ENCODE peak calls at places on chromosomes 13 and 19, in six cellular contexts. U is heart left ventricle, R is adrenal gland, Q is right lobe of liver, E is GM13977, G is omental fat pad. D is an unnamed sample.

GRCh38 chr13:77516342-77516789 is 19.1 kb upstream of the SCEL start:
- DNase-seq in U (no peak), G (no peak), E (no peak), Q (no peak), R (no peak), D (no peak)

GRCh38 chr13:108496364-108497215 is 132.8 kb upstream of the MYO16 start:
- DNase-seq in Q (no peak), G (no peak), U (no peak), E (no peak), R (no peak), D (no peak)

GRCh38 chr13:19606152-19606551 is 27.3 kb upstream of the MPHOSPH8 start:
- DNase-seq in R (no peak), G (no peak), E (no peak), U (no peak), Q (no peak), D (no peak)

GRCh38 chr19:52923782-52924593 is 760 bp upstream of the ZNF888 start:
- DNase-seq in R (peak), U (peak), E (no peak), Q (peak), G (no peak), D (no peak)

GRCh38 chr19:50427997-50428425 is 4.7 kb upstream of the MYBPC2 start:
- DNase-seq in G (peak), R (peak), U (peak), Q (peak), E (no peak), D (no peak)

GRCh38 chr13:65597839-65598818 is 1632.0 kb downstream of the PCDH9 start:
- DNase-seq in R (no peak), Q (no peak), G (no peak), E (no peak), U (no peak), D (no peak)

GRCh38 chr13:109412232-109412935 is 374.0 kb downstream of the IRS2 start:
- DNase-seq in Q (peak), E (no peak), U (peak), G (no peak), R (peak), D (no peak)

GRCh38 chr19:44597131-44597491 is 16.3 kb upstream of the IGSF23 start:
- DNase-seq in Q (no peak), G (no peak), R (no peak), E (no peak), U (no peak), D (no peak)

GRCh38 chr19:4456843-4457653 is 546 bp downstream of the UBXN6 start:
- DNase-seq in U (no peak), G (no peak), Q (no peak), E (peak), R (peak), D (no peak)

GRCh38 chr19:50975766-50976165 is 6.4 kb upstream of the KLK6 start:
- DNase-seq in G (no peak), R (no peak), U (no peak), Q (no peak), E (no peak), D (no peak)

GRCh38 chr19:6417713-6418561 is 6.7 kb downstream of the KHSRP start:
- DNase-seq in Q (no peak), U (no peak), G (no peak), R (peak), E (no peak), D (no peak)

GRCh38 chr19:47228937-47229673 is 1.9 kb downstream of the BBC3 start:
- DNase-seq in R (peak), U (no peak), E (peak), G (no peak), Q (no peak), D (peak)

GRCh38 chr19:46299695-46300094 is 2.9 kb downstream of the HIF3A start:
- DNase-seq in E (no peak), Q (no peak), G (no peak), R (no peak), U (no peak), D (no peak)

GRCh38 chr13:41675306-41675705 is 218.0 kb downstream of the RGCC start:
- DNase-seq in E (no peak), G (no peak), U (no peak), R (no peak), Q (no peak), D (no peak)

GRCh38 chr19:22619371-22619770 is 14.8 kb upstream of the ZNF492 start:
- DNase-seq in Q (no peak), G (no peak), R (no peak), E (no peak), U (peak), D (no peak)

GRCh38 chr13:98142427-98143156 is at the start of gene FARP1:
- DNase-seq in Q (peak), U (peak), R (peak), E (peak), G (no peak), D (no peak)

GRCh38 chr19:29535984-29536508 is 10.3 kb downstream of the VSTM2B start:
- DNase-seq in R (no peak), U (peak), E (no peak), Q (peak), G (no peak), D (no peak)

GRCh38 chr19:38734426-38735256 is 9.6 kb downstream of the CAPN12 start:
- DNase-seq in G (no peak), R (peak), E (peak), U (no peak), Q (peak), D (peak)

GRCh38 chr13:20414475-20415287 is 111.0 kb downstream of the CRYL1 start:
- DNase-seq in G (peak), Q (no peak), R (no peak), U (no peak), E (no peak), D (no peak)

GRCh38 chr13:51912091-51912490 is 50.3 kb downstream of the CCDC70 start:
- DNase-seq in R (no peak), Q (no peak), E (no peak), U (no peak), G (no peak), D (no peak)

GRCh38 chr13:20181180-20181579 is 11.6 kb downstream of the GJB2 start:
- DNase-seq in Q (no peak), U (no peak), G (no peak), R (no peak), E (no peak), D (no peak)

GRCh38 chr19:42018503-42019193 is 24.6 kb upstream of the ATP1A3 start:
- DNase-seq in U (peak), Q (no peak), E (no peak), R (no peak), G (no peak), D (no peak)

GRCh38 chr19:13872695-13873389 is 4.1 kb upstream of the NANOS3 start:
- DNase-seq in U (no peak), Q (no peak), G (no peak), E (peak), R (no peak), D (no peak)

GRCh38 chr13:98778749-98779148 is 26.3 kb upstream of the SLC15A1 start:
- DNase-seq in G (no peak), E (no peak), R (no peak), U (no peak), Q (no peak), D (no peak)

GRCh38 chr13:113930711-113931637 is 42.9 kb downstream of the C13orf46 start:
- DNase-seq in Q (peak), E (no peak), R (no peak), G (peak), U (peak), D (peak)

GRCh38 chr13:25494708-25495411 is 123.1 kb downstream of the ATP8A2 start:
- DNase-seq in U (no peak), R (no peak), Q (no peak), E (no peak), G (no peak), D (no peak)

GRCh38 chr13:42333613-42334328 is 61.8 kb downstream of the AKAP11 start:
- DNase-seq in Q (no peak), G (no peak), R (no peak), E (peak), U (no peak), D (no peak)

GRCh38 chr13:102508411-102508810 is 88.4 kb upstream of the TPP2 start:
- DNase-seq in G (no peak), E (no peak), U (no peak), Q (no peak), R (no peak), D (no peak)

GRCh38 chr19:45973564-45974338 is at the start of gene NOVA2:
- DNase-seq in Q (peak), G (no peak), R (peak), U (peak), E (peak), D (no peak)

GRCh38 chr13:106526748-106527488 is 8.5 kb downstream of the EFNB2 start:
- DNase-seq in U (no peak), G (no peak), E (no peak), Q (no peak), R (no peak), D (no peak)

GRCh38 chr19:7926021-7926726 is at the start of gene CTXN1:
- DNase-seq in Q (peak), E (peak), U (peak), R (peak), G (peak), D (peak)

GRCh38 chr13:98626298-98626940 is 49.5 kb upstream of the STK24 start:
- DNase-seq in Q (no peak), E (no peak), R (no peak), G (no peak), U (no peak), D (no peak)

GRCh38 chr19:461664-462551 is 1.1 kb upstream of the SHC2 start:
- DNase-seq in Q (peak), U (no peak), G (no peak), E (no peak), R (peak), D (no peak)

GRCh38 chr19:4582980-4583842 is 23.7 kb upstream of the SEMA6B start:
- DNase-seq in Q (no peak), E (no peak), R (peak), G (no peak), U (no peak), D (no peak)

GRCh38 chr19:34337747-34338146 is 27.2 kb upstream of the GPI start:
- DNase-seq in Q (peak), R (peak), E (no peak), G (no peak), U (no peak), D (no peak)

GRCh38 chr19:54696766-54697165 is 27.5 kb upstream of the KIR3DL3 start:
- DNase-seq in G (no peak), Q (no peak), E (no peak), U (no peak), R (no peak), D (no peak)

DNA sequence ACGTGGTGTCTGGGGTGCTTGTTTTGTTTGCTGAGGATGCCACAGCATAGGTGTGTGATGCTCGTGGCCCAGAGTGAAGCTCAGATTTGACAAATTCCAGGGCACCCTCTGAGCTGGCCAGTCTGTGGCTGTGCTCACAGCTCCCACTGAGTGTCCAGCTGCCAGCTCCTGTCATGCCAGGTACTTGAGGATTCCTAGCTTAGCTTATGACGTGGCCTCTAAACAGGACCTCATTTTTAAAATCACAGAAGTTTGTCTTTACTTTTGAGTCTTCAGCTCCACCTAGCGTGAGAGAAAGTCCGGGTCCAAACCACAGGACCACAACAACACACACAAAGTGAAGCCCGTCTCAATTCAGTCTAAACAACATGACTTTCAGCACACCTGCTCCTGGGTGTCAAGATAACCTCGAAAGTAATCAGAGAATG is 117.3 kb downstream of the RAB20 start:
- DNase-seq in U (no peak), R (peak), E (peak), G (no peak), Q (no peak), D (no peak)
- TF ChIP-seq CTCF in U (peak), R (peak), E (peak), G (no peak), Q (peak), D (no peak)

GRCh38 chr13:32165791-32166190 is 134.2 kb downstream of the FRY start:
- DNase-seq in E (no peak), Q (no peak), G (no peak), U (peak), R (no peak), D (no peak)

GRCh38 chr13:32159147-32159869 is 127.7 kb downstream of the FRY start:
- DNase-seq in Q (no peak), E (no peak), U (no peak), G (no peak), R (no peak), D (no peak)

GRCh38 chr13:32168136-32168535 is 136.6 kb downstream of the FRY start:
- DNase-seq in G (no peak), E (no peak), Q (no peak), R (no peak), U (no peak), D (no peak)

DNA sequence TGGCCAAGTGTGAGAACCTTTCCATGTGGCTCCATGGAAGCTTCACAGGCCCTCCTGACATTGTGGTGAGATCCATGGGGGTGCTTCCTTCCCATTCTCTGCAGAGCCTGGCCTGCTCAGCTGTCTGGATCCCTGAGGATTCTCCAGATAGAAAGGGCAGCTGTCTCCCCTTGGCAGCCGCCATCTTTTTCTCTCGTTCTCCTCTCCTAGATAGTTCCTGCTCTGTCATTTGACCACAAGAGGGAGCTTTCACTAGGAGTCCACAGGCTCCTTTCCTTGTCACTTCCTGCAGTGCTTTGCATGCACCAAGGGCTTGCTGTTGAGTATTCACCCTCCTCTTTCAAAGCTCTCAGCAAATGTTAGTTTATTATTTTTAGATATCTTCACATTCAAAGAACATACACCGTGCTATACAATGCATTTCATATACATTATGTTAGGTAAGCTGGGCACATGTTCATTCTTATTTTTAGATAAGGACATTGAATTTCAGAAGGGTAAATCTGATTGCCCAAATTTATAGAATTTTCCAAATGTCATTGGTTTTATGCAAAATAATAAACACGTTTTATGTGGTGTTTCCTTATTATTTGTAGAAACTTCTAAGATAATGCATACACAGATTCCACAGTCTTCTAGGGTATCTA is 133.2 kb downstream of the FRY start:
- DNase-seq in E (no peak), G (no peak), Q (no peak), U (no peak), R (peak), D (no peak)
- TF ChIP-seq CTCF in E (peak), G (no peak), Q (peak), U (peak), R (peak), D (no peak)

DNA sequence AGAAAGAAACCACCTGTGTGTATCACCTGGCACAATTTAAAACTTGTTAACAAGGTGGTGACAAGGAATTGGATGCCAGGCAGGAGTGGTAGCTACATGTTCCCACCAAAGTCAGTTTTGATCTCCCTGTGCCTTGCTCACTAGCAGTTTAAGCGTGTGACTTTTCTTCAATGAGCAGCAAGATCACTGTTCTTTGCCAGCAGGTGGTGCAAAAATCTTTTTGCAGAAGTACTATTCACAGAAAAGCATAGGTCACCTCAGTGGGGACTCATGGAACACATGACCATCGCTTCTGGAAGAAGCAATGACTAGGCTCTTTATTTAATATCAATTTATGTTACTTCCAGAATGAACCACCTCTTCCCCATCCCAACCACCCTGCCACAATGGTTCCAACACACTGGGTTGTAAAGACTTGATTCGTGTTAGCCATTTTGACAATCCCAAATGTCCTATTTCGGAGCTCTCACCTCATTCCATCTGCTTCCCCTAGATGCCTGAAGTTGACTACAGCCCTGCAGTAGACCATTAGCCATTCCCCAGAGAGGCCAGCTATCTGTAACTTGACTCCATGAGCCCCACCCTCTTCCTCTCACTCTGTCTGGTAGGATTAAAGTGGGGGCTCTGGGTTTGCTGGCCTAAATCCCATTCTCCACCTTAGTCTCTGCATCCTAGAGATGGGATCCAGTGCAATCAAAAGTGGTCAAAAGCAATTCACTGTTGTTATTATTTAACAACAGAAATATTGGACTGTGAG is 59.1 kb upstream of the TNFRSF19 start:
- DNase-seq in E (peak), R (no peak), G (no peak), Q (no peak), U (no peak), D (no peak)
- TF ChIP-seq CTCF in E (peak), R (no peak), G (no peak), Q (peak), U (peak), D (no peak)

DNA sequence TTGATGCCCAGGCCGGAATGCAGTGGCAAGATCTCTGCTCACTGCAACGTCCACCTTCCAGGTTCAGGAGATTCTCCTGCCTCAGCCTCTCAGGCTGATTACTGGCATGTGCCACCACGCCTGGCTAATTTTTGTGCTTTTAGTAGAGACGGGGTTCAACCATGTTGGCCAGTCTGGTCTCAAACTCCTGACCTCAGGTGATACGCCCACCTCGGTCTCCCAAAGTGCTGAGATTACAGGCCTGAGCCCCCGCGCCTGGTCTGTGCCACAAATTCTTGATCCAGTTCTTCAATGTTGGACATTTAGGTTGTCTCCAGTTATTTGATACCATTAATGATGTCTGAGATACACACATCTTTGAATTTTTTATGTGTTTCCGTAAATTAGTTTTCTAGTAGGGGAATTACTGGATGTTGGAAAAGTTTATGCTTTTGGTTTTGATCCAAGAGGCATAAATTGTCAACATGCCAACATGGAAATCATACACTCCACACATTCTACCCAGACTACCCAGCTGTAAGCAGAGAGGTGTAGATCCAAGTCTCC is 525 bp upstream of the COG3 start:
- DNase-seq in U (no peak), G (no peak), Q (no peak), R (no peak), E (no peak), D (no peak)
- TF ChIP-seq CTCF in U (peak), G (peak), Q (peak), R (peak), E (no peak), D (no peak)

GRCh38 chr13:50080158-50080855 is 65.1 kb downstream of the KCNRG start:
- DNase-seq in Q (no peak), G (no peak), U (no peak), E (no peak), R (peak), D (peak)

GRCh38 chr13:50081899-50082425 is 66.7 kb downstream of the KCNRG start:
- DNase-seq in U (peak), Q (peak), R (peak), E (peak), G (peak), D (peak)

GRCh38 chr13:50081106-50081898 is 66.1 kb downstream of the KCNRG start:
- DNase-seq in R (peak), U (peak), G (peak), E (peak), Q (peak), D (peak)

GRCh38 chr13:50080856-50081105 is 65.5 kb downstream of the KCNRG start:
- DNase-seq in E (peak), U (no peak), G (no peak), Q (no peak), R (no peak), D (no peak)

GRCh38 chr13:50082426-50083283 is 67.4 kb downstream of the KCNRG start:
- DNase-seq in R (peak), U (no peak), E (peak), Q (peak), G (peak), D (peak)
- TF ChIP-seq CTCF in R (no peak), U (no peak), E (no peak), Q (no peak), G (no peak), D (no peak)